ENCODE peak calls at places on chromosomes 2 and 18, in five cellular contexts. W is sigmoid colon, T is ascending aorta, P is upper lobe of left lung, X is psoas muscle. Z is an unnamed sample.
A peak's percentile ranks its signal among the peaks of the same experiment; 100 is the strongest.

GRCh38 chr18:10376735-10377134 is 77.7 kb upstream of the APCDD1 start:
- DNase-seq in W (no peak), T (no peak), P (no peak), X (no peak), Z (no peak)

GRCh38 chr18:42053188-42053781 is 98.3 kb downstream of the PIK3C3 start:
- DNase-seq in W (no peak), T (no peak), P (peak; percentile 50), X (peak; percentile 12), Z (no peak)

GRCh38 chr2:108616731-108617161 is 82.5 kb downstream of the LIMS1 start:
- DNase-seq in W (no peak), T (no peak), P (peak; percentile 65), X (no peak), Z (no peak)

GRCh38 chr2:170949415-170949814 is 20.4 kb downstream of the GORASP2 start:
- DNase-seq in W (no peak), T (no peak), P (no peak), X (no peak), Z (no peak)

GRCh38 chr2:230907361-230908093 is 17.5 kb downstream of the GPR55 start:
- DNase-seq in W (peak; percentile 54), T (no peak), P (peak; percentile 11), X (no peak), Z (no peak)

GRCh38 chr18:59446012-59446411 is 86.9 kb upstream of the LMAN1 start:
- DNase-seq in W (no peak), T (no peak), P (no peak), X (no peak), Z (no peak)

GRCh38 chr2:146978891-146979555 is 865.8 kb upstream of the ACVR2A start:
- DNase-seq in W (no peak), T (no peak), P (no peak), X (no peak), Z (no peak)

GRCh38 chr2:230203110-230203676 is 16.6 kb downstream of the SP110 start:
- DNase-seq in W (no peak), T (no peak), P (no peak), X (no peak), Z (no peak)

GRCh38 chr18:29226201-29226600 is 1049.3 kb upstream of the CDH2 start:
- DNase-seq in W (no peak), T (no peak), P (no peak), X (no peak), Z (no peak)

GRCh38 chr2:43178055-43178598 is 48.3 kb downstream of the ZFP36L2 start:
- DNase-seq in W (no peak), T (no peak), P (no peak), X (no peak), Z (no peak)

GRCh38 chr2:238138331-238139102 is at the start of gene KLHL30:
- DNase-seq in W (no peak), T (peak; percentile 51), P (no peak), X (peak; percentile 82), Z (no peak)

GRCh38 chr18:21602302-21602592 is 1.7 kb upstream of the ESCO1 start:
- DNase-seq in W (no peak), T (no peak), P (peak; percentile 22), X (no peak), Z (no peak)

GRCh38 chr2:157024129-157024528 is 233.4 kb upstream of the GALNT5 start:
- DNase-seq in W (no peak), T (no peak), P (no peak), X (no peak), Z (no peak)

GRCh38 chr2:181844551-181845290 is 46.8 kb upstream of the ITPRID2 start:
- DNase-seq in W (no peak), T (no peak), P (no peak), X (no peak), Z (no peak)

GRCh38 chr2:66567000-66567399 is 132.1 kb downstream of the MEIS1 start:
- DNase-seq in W (no peak), T (no peak), P (no peak), X (no peak), Z (no peak)

GRCh38 chr2:45786030-45786830 is 134.8 kb downstream of the PRKCE start:
- DNase-seq in W (peak; percentile 29), T (no peak), P (no peak), X (no peak), Z (no peak)

GRCh38 chr2:101111262-101111838 is 39.8 kb downstream of the TBC1D8 start:
- DNase-seq in W (no peak), T (no peak), P (no peak), X (no peak), Z (no peak)
- H3K4me1 ChIP-seq in W (peaks cover 39% of the 10 kb centered on the region), T (no peaks in the 10 kb centered on the region), P (peaks cover 50% of the 10 kb centered on the region), X (peaks cover 94% of the 10 kb centered on the region), Z (peaks cover 80% of the 10 kb centered on the region)

GRCh38 chr2:173119069-173119807 is 43.6 kb downstream of the MAP3K20 start:
- DNase-seq in W (peak; percentile 86), T (no peak), P (no peak), X (peak; percentile 13), Z (no peak)

GRCh38 chr2:173126819-173127218 is 51.2 kb downstream of the MAP3K20 start:
- DNase-seq in W (no peak), T (no peak), P (no peak), X (no peak), Z (no peak)

GRCh38 chr2:173122936-173123335 is 47.3 kb downstream of the MAP3K20 start:
- DNase-seq in W (no peak), T (no peak), P (no peak), X (no peak), Z (no peak)

GRCh38 chr2:173119944-173120343 is 44.3 kb downstream of the MAP3K20 start:
- DNase-seq in W (no peak), T (no peak), P (no peak), X (no peak), Z (no peak)

GRCh38 chr2:173124441-173124840 is 48.8 kb downstream of the MAP3K20 start:
- DNase-seq in W (no peak), T (no peak), P (no peak), X (no peak), Z (no peak)
- H3K4me1 ChIP-seq in W (peaks cover 49% of the 10 kb centered on the region), T (peaks cover 2% of the 10 kb centered on the region), P (peaks cover 8% of the 10 kb centered on the region), X (peaks cover 42% of the 10 kb centered on the region), Z (peaks cover 11% of the 10 kb centered on the region)

GRCh38 chr18:79241755-79242154 is 154.0 kb upstream of the NFATC1 start:
- DNase-seq in W (no peak), T (no peak), P (no peak), X (no peak), Z (no peak)
- H3K4me1 ChIP-seq in W (no peaks in the 10 kb centered on the region), T (no peaks in the 10 kb centered on the region), P (no peaks in the 10 kb centered on the region), X (peaks cover 17% of the 10 kb centered on the region), Z (peaks cover 6% of the 10 kb centered on the region)

GRCh38 chr2:85589166-85589565 is 4.9 kb downstream of the VAMP5 start:
- DNase-seq in W (peak; percentile 88), T (no peak), P (no peak), X (peak; percentile 44), Z (no peak)

GRCh38 chr2:85585781-85586105 is 1.5 kb downstream of the VAMP5 start:
- DNase-seq in W (no peak), T (no peak), P (no peak), X (no peak), Z (no peak)

GRCh38 chr2:85590950-85591349 is 4.6 kb upstream of the RNF181 start:
- DNase-seq in W (no peak), T (no peak), P (no peak), X (no peak), Z (no peak)

GRCh38 chr2:85589982-85590791 is 5.4 kb upstream of the RNF181 start:
- DNase-seq in W (no peak), T (no peak), P (peak; percentile 79), X (no peak), Z (no peak)

DNA sequence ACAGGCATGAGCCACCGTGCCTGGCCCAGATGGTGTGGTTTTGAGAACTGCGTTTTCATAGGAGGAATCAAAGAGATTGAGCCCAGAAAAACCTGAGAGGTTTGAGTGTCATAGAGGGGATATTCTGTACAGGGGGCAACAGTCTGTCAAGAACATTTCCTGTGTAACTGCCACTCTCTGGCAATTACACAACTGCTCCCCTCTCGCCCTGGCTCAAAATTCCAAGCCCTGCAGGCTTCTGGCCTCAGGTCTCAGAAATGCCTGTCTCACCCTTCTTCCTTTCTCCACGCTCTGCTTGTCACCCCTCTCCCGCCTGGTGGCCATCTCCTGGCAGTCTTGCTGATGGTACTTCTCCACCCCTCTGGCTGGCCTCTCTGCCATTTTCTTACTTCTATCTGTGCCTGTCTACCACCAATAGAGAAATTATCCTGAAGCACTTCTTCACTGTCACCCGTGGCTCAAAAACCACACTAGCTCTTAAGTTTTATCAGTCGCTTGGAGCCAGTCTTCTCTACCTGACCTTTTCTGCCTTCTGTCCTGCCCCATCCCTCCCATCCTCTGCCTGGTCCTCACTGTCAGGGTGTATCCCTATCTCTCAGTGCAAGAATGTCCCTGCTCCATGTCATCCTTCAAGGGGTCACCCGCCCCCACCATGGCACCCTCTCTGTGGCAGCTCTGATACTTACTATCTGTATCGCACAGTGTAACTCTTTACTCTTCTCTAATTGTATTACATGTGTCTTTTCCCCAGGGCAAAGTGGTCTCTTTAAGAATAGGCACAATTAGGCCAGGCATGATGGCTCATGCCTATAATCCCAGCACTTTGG is 4.2 kb downstream of the VAMP5 start:
- DNase-seq in W (no peak), T (no peak), P (no peak), X (no peak), Z (no peak)
- H3K4me1 ChIP-seq in W (peaks cover 40% of the 10 kb centered on the region), T (peaks cover 12% of the 10 kb centered on the region), P (peaks cover 79% of the 10 kb centered on the region), X (peaks cover 74% of the 10 kb centered on the region), Z (peaks cover 75% of the 10 kb centered on the region)

DNA sequence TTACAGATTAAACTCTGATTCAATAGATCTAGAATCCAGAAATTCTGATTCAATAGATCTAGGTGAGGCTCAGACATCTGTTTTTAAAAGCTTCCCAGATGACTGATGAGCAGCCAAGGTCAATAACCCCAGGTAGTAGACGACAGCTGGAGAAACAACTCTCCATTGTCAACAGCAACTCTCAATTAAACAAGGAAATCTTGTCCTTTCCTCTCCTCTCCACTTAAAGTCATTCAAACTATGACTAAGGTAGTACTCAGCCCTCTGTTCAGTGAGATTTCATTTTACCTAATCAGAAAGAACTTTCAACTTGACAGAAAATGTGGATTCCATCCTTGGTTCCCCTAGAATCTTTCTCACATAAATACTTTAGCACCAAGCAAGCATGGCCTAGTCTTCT is 94.6 kb upstream of the SCG2 start:
- DNase-seq in W (no peak), T (no peak), P (no peak), X (no peak), Z (no peak)
- H3K4me1 ChIP-seq in W (no peaks in the 10 kb centered on the region), T (no peaks in the 10 kb centered on the region), P (no peaks in the 10 kb centered on the region), X (no peaks in the 10 kb centered on the region), Z (peaks cover 4% of the 10 kb centered on the region)

GRCh38 chr2:26009567-26009963 is 24.3 kb upstream of the RAB10 start:
- DNase-seq in W (no peak), T (no peak), P (no peak), X (no peak), Z (no peak)

GRCh38 chr2:26008851-26009566 is 24.9 kb upstream of the RAB10 start:
- DNase-seq in W (peak; percentile 79), T (peak; percentile 63), P (peak; percentile 86), X (peak; percentile 45), Z (no peak)

GRCh38 chr2:26011990-26012856 is 21.7 kb upstream of the RAB10 start:
- DNase-seq in W (peak; percentile 66), T (peak; percentile 26), P (peak; percentile 92), X (peak; percentile 40), Z (no peak)

GRCh38 chr2:26011609-26011989 is 22.3 kb upstream of the RAB10 start:
- DNase-seq in W (peak; percentile 20), T (no peak), P (peak; percentile 42), X (no peak), Z (no peak)

DNA sequence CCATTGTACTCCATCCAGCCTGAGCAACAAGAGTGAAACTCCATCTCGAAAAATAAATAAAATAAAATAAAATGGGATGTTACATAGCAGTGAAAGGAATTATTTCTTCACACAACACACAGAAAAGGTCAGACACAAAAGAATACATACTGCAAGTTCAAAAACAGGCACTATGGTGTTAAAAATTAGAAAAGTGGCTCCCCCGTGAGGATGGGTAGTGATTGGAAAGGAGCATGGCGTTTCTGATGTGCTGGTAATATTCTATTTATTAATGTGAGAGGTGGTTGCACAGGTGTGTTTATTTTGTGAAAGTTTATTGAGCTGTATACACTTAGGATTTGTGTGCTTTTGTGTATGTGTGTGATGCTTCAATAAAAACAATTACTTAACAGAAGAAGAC is 22.9 kb upstream of the RAB10 start:
- DNase-seq in W (no peak), T (no peak), P (no peak), X (no peak), Z (no peak)
- H3K4me1 ChIP-seq in W (no peaks in the 10 kb centered on the region), T (peaks cover 5% of the 10 kb centered on the region), P (peaks cover 15% of the 10 kb centered on the region), X (peaks cover 24% of the 10 kb centered on the region), Z (peaks cover 40% of the 10 kb centered on the region)